ENCODE peak calls at places on chromosomes 1 and 21, in six cellular contexts. M is CD4-positive, alpha-beta T cell; T is AG08396; V is A549; G is kidney tubule cell; Q is body of pancreas. N is an unnamed sample.

GRCh38 chr21:35381743-35382310 is 332.7 kb upstream of the RUNX1 start:
- DNase-seq in Q (no peak), T (no peak), V (no peak), G (peak), M (no peak), N (no peak)

GRCh38 chr21:41479686-41480085 is 28.3 kb downstream of the TMPRSS2 start:
- DNase-seq in T (no peak), M (no peak), V (no peak), G (no peak), Q (no peak), N (no peak)

GRCh38 chr21:46146856-46147255 is 8.5 kb downstream of the FTCD start:
- DNase-seq in V (no peak), M (no peak), G (no peak), Q (no peak), T (no peak), N (no peak)

GRCh38 chr21:39533545-39534226 is 79.1 kb upstream of the B3GALT5 start:
- DNase-seq in Q (no peak), T (no peak), M (no peak), V (no peak), G (no peak), N (no peak)

GRCh38 chr1:46070164-46070814 is 62.1 kb downstream of the PIK3R3 start:
- DNase-seq in V (no peak), Q (no peak), G (no peak), T (no peak), M (no peak), N (no peak)

GRCh38 chr1:105208581-105208980 is 1458.9 kb downstream of the AMY1C start:
- DNase-seq in M (no peak), V (no peak), Q (no peak), G (no peak), T (no peak), N (no peak)

GRCh38 chr1:32876341-32877210 is 5.9 kb upstream of the FNDC5 start:
- DNase-seq in Q (peak), T (peak), M (peak), V (peak), G (peak), N (no peak)

GRCh38 chr1:38444311-38444710 is 397.7 kb upstream of the POU3F1 start:
- DNase-seq in M (no peak), V (no peak), Q (no peak), G (peak), T (no peak), N (no peak)

GRCh38 chr1:64894438-64895196 is 71.7 kb downstream of the JAK1 start:
- DNase-seq in T (no peak), G (peak), Q (peak), V (no peak), M (no peak), N (no peak)

GRCh38 chr21:38170283-38170682 is 86.5 kb upstream of the KCNJ15 start:
- DNase-seq in Q (no peak), G (peak), M (no peak), T (no peak), V (no peak), N (no peak)

GRCh38 chr1:169024800-169025253 is 81.7 kb upstream of the ATP1B1 start:
- DNase-seq in M (no peak), V (no peak), T (no peak), G (peak), Q (no peak), N (no peak)

N was measured in stimulated activated CD8-positive, alpha-beta memory T cell treated with anti-CD3 and anti-CD28 coated beads, Interleukin-7, amount 100 ng/mL, for 48 hours.